ENCODE peak calls at places on chromosomes 5 and 9, in four cellular contexts. E is CD4-positive, CD25-positive, alpha-beta regulatory T cell; P is dorsolateral prefrontal cortex; C is M059J. N is an unnamed sample.
A peak's percentile ranks its signal among the peaks of the same experiment; 100 is the strongest.

GRCh38 chr5:162683280-162683679 is 615.7 kb downstream of the GABRG2 start:
- DNase-seq in E (no peak), P (no peak), C (no peak), N (no peak)

GRCh38 chr9:111548623-111549022 is 23.6 kb downstream of the ZNF483 start:
- DNase-seq in E (no peak), P (no peak), C (no peak), N (no peak)

GRCh38 chr5:105952875-105953274 is 1717.9 kb downstream of the EFNA5 start:
- DNase-seq in E (no peak), P (no peak), C (no peak), N (no peak)

GRCh38 chr5:38445374-38446028 is 110.9 kb downstream of the LIFR start:
- DNase-seq in E (no peak), P (no peak), C (no peak), N (no peak)

GRCh38 chr9:8604201-8604600 is 804.6 kb upstream of the DMAC1 start:
- DNase-seq in E (no peak), P (no peak), C (no peak), N (no peak)

GRCh38 chr5:150638053-150638444 is 2.4 kb upstream of the SYNPO start:
- DNase-seq in E (no peak), P (no peak), C (no peak), N (no peak)

GRCh38 chr9:81344366-81344765 is 345.0 kb downstream of the TLE1 start:
- DNase-seq in E (no peak), P (no peak), C (no peak), N (no peak)

GRCh38 chr5:132771559-132771998 is 5.5 kb downstream of the SEPTIN8 start:
- DNase-seq in E (no peak), P (peak; percentile 43), C (peak; percentile 51), N (no peak)

GRCh38 chr5:41312066-41312465 is 98.7 kb upstream of the C6 start:
- DNase-seq in E (no peak), P (no peak), C (no peak), N (no peak)

GRCh38 chr5:68214472-68215207 is 916 bp upstream of the PIK3R1 start:
- DNase-seq in E (no peak), P (no peak), C (no peak), N (no peak)

GRCh38 chr9:88781500-88782391 is 209.5 kb upstream of the S1PR3 start:
- DNase-seq in E (no peak), P (no peak), C (peak; percentile 46), N (no peak)

GRCh38 chr9:29799227-29799626 is 2225.9 kb upstream of the C9orf72 start:
- DNase-seq in E (no peak), P (no peak), C (no peak), N (no peak)

GRCh38 chr9:80875947-80876346 is 813.4 kb downstream of the TLE1 start:
- DNase-seq in E (no peak), P (no peak), C (no peak), N (no peak)

GRCh38 chr5:125476888-125477585 is 730.6 kb upstream of the ZNF608 start:
- DNase-seq in E (no peak), P (no peak), C (peak; percentile 51), N (no peak)

GRCh38 chr5:172452398-172453205 is 1.7 kb downstream of the SH3PXD2B start:
- DNase-seq in E (no peak), P (no peak), C (peak; percentile 67), N (no peak)

GRCh38 chr5:90606539-90606938 is 47.9 kb downstream of the ADGRV1 start:
- DNase-seq in E (no peak), P (no peak), C (no peak), N (no peak)

GRCh38 chr5:60036539-60036938 is 143.0 kb upstream of the PDE4D start:
- DNase-seq in E (no peak), P (no peak), C (no peak), N (no peak)

GRCh38 chr5:59596586-59597348 is 296.8 kb downstream of the PDE4D start:
- DNase-seq in E (no peak), P (no peak), C (peak; percentile 62), N (no peak)

GRCh38 chr5:122356868-122357267 is 44.8 kb downstream of the SNCAIP start:
- DNase-seq in E (no peak), P (no peak), C (no peak), N (no peak)

N was measured in substantia nigra.